ENCODE peak calls at places on chromosomes 7 and 10, in four cellular contexts. G is HepG2, I is K562, K is GM12878. U is an unnamed sample.

GRCh38 chr10:18246967-18247366 is 106.7 kb downstream of the CACNB2 start:
- DNase-seq in G (no peak), I (no peak), K (no peak), U (peak; percentile 23)

GRCh38 chr7:76302299-76303056 is at the start of gene HSPB1:
- DNase-seq in K (peak; percentile 60), I (peak; percentile 96), G (peak; percentile 65), U (peak; percentile 48)

GRCh38 chr10:64503429-64503828 is 982.2 kb downstream of the REEP3 start:
- DNase-seq in G (no peak), I (no peak), K (no peak), U (no peak)

GRCh38 chr7:366171-366916 is 76.4 kb downstream of the FOXL3 start:
- DNase-seq in I (no peak), G (no peak), K (no peak), U (no peak)

GRCh38 chr10:44395396-44395795 is 10.5 kb upstream of the CXCL12 start:
- DNase-seq in G (no peak), K (no peak), I (no peak), U (no peak)

GRCh38 chr7:81761821-81762220 is 8.0 kb downstream of the HGF start:
- DNase-seq in I (no peak), K (no peak), G (no peak), U (no peak)

GRCh38 chr10:132848306-132848705 is 62.4 kb upstream of the NKX6-2 start:
- DNase-seq in I (peak; percentile 9), G (no peak), K (no peak), U (no peak)

GRCh38 chr10:80447618-80448190 is 6.4 kb upstream of the TSPAN14 start:
- DNase-seq in I (no peak), K (no peak), G (no peak), U (no peak)

GRCh38 chr7:88001744-88002530 is 67.9 kb downstream of the ADAM22 start:
- DNase-seq in K (no peak), G (no peak), I (no peak), U (no peak)

GRCh38 chr10:23263441-23264164 is 71.5 kb downstream of the PTF1A start:
- DNase-seq in K (no peak), I (no peak), G (no peak), U (no peak)

GRCh38 chr7:100573691-100574361 is at the start of gene SAP25:
- DNase-seq in K (no peak), G (no peak), I (no peak), U (no peak)

GRCh38 chr7:6453737-6454136 is 6.0 kb upstream of the DAGLB start:
- DNase-seq in K (no peak), I (no peak), G (peak; percentile 14), U (no peak)

GRCh38 chr10:11403116-11403515 is 208.3 kb downstream of the USP6NL start:
- DNase-seq in I (no peak), K (no peak), G (no peak), U (no peak)

GRCh38 chr10:84026821-84027257 is 112.5 kb upstream of the GHITM start:
- DNase-seq in I (peak; percentile 39), G (peak; percentile 10), K (no peak), U (peak; percentile 31)

GRCh38 chr10:15168296-15168780 is at the start of gene NMT2:
- DNase-seq in I (peak; percentile 86), G (peak; percentile 63), K (no peak), U (no peak)

DNA sequence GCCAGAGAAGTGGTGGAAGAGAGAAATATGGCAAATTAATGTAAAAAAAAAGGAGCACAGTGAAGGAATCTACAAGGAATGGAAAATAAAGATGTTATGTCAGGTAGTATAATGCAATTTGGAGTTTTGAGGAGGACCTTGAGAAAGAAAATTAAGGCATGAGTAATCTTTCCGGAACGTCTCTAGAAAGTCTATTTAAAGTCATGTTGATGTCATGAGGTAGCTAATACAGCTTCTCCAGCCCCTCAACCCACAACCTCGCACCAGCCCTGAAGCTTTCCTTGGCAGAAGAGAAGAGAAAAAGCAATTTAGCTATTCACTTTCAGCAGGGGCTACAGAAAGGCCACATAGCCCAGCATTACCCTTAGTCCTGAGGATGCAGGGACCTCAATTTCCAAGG is 22.5 kb downstream of the TRDMT1 start:
- DNase-seq in I (no peak), G (no peak), K (no peak), U (no peak)
- TF ChIP-seq SP1 in I (no peak), G (no peak), K (no peak), U (no peak)

GRCh38 chr10:46235705-46236536 is 50.9 kb upstream of the ANTXRL start:
- DNase-seq in K (no peak), I (no peak), G (no peak), U (no peak)

GRCh38 chr10:46236941-46237681 is 49.7 kb upstream of the ANTXRL start:
- DNase-seq in K (no peak), I (no peak), G (no peak), U (no peak)

GRCh38 chr10:46236537-46236887 is 50.3 kb upstream of the ANTXRL start:
- DNase-seq in I (no peak), K (no peak), G (no peak), U (no peak)

GRCh38 chr10:46239247-46239646 is 47.5 kb upstream of the ANTXRL start:
- DNase-seq in K (no peak), I (no peak), G (no peak), U (no peak)

DNA sequence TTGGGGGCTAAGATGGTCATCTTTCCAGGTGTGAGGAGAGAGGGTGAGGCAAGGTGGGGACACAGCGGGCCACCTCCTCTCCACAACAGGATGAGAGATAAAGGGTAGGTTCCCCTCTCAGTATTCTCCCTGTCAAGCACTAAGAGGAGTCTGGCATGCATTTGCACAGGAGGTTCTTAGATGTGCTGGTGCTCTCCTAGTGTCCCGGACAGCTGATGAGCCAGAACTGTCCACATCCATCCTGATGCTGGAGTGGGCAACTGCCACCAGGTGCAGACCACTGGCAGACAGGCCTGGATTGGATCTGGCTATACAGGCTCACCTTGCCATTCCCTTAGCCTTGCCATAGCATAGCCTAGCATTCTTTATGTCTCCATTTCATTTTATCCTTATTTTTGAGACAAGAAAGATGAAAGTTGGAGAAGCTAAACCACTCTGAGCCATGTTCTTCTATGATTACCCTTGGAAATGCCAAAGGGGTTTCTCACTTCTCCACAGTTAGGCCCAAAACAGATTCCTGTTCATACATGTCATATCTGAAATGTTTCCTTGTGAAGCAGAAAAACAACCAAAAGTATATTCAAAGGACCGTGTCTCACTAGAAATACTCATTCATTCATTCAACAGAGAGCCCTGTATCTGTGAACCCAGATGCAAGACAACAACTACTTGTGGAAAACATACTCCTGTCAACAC is 48.8 kb upstream of the ANTXRL start:
- DNase-seq in I (no peak), G (no peak), K (no peak), U (no peak)
- TF ChIP-seq FOXM1 in I (no peak), G (no peak), K (no peak), U (no peak)

DNA sequence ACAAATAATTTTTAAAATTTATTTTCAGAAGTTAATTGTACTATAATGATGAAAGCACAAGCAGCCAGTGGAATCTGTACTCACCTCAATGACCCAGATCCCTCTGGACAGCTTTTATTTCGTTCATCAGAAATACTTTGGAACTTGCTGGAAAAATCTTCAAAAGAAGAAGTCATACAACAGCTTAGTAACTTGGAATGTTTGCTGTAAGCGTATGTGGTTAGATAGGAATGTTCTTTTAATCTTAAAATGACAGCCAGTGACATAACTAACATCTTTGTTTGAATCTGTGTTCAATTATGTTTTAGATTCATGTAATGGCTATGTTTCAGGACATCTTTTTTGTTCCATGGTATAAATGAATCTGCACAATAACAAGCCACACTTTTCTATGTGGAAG is 26.8 kb downstream of the CFAP69 start:
- DNase-seq in I (no peak), K (no peak), G (peak; percentile 59), U (no peak)
- TF ChIP-seq SP1 in I (no peak), K (no peak), G (no peak), U (no peak)

GRCh38 chr10:110610308-110610774 is 33.8 kb upstream of the RBM20 start:
- DNase-seq in G (peak; percentile 44), K (peak; percentile 24), I (peak; percentile 84), U (peak; percentile 76)
- TF ChIP-seq FOXM1 in G (no peak), K (no peak), I (no peak), U (no peak)

GRCh38 chr7:47786557-47787248 is 161.6 kb downstream of the PKD1L1 start:
- DNase-seq in I (no peak), K (no peak), G (peak; percentile 97), U (peak; percentile 42)
- TF ChIP-seq SP1 in I (no peak), K (no peak), G (no peak), U (no peak)

DNA sequence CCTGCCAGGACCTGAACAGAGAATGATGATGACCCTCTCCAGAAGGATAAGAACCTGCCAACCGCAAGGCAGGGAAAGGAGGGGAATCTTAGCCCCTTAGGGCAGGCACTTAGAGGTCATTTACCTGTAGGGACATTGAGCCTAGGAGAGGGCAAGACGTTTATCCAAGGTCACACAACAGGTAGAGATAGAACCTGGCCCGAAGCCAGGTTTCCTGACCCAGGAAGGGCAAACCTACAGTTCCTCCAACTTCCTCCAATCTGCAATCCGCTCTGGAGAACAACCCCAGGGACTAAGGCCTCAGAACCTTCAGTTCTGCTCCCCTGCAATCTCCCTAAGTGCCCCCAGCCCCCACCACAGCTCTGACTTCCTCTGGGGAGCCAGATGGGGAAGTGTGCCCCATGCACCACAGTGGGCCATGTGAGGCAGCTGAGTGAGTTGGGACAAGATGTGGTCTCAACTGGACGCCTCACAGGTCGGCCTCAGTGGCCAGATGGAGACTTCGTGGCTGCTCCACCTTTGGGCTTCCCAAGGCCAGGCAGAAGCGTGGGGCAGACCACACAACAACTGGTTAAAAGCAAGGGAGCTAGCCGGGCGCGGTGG is 1.4 kb upstream of the PSAP start:
- DNase-seq in K (no peak), G (no peak), I (no peak), U (no peak)
- TF ChIP-seq FOXM1 in K (no peak), G (no peak), I (no peak), U (no peak)

GRCh38 chr10:12927896-12928295 is 73.6 kb downstream of the CCDC3 start:
- DNase-seq in I (no peak), G (no peak), K (no peak), U (no peak)
- TF ChIP-seq SP1 in I (no peak), G (no peak), K (no peak), U (no peak)

GRCh38 chr10:86658261-86658741 is 4.0 kb downstream of the OPN4 start:
- DNase-seq in K (no peak), I (no peak), G (no peak), U (no peak)
- TF ChIP-seq FOXM1 in K (no peak), I (no peak), G (no peak), U (no peak)

GRCh38 chr10:3848768-3849643 is 64.0 kb upstream of the KLF6 start:
- DNase-seq in G (no peak), K (no peak), I (no peak), U (no peak)

GRCh38 chr10:3853016-3853415 is 68.0 kb upstream of the KLF6 start:
- DNase-seq in K (no peak), G (no peak), I (no peak), U (no peak)

GRCh38 chr10:3850999-3851937 is 66.3 kb upstream of the KLF6 start:
- DNase-seq in G (peak; percentile 66), I (no peak), K (peak; percentile 72), U (no peak)

GRCh38 chr10:3853547-3853989 is 68.6 kb upstream of the KLF6 start:
- DNase-seq in G (no peak), I (no peak), K (no peak), U (no peak)

GRCh38 chr10:3852147-3852904 is 67.3 kb upstream of the KLF6 start:
- DNase-seq in G (peak; percentile 98), I (peak; percentile 85), K (peak; percentile 88), U (peak; percentile 41)
- TF ChIP-seq SP1 in G (no peak), I (no peak), K (peak; percentile 45), U (no peak)